ENCODE peak calls at places on chromosomes 4 and X, in four cellular contexts. L, E, O and C are unnamed samples.

GRCh38 chr4:80566203-80566872 is 230.8 kb downstream of the CFAP299 start:
- DNase-seq in E (no peak), L (no peak), O (no peak), C (no peak)

GRCh38 chr4:148441624-148441985 is 609 bp downstream of the NR3C2 start:
- DNase-seq in O (no peak), E (no peak), L (no peak), C (no peak)

GRCh38 chr4:25970241-25970675 is 56.2 kb downstream of the SMIM20 start:
- DNase-seq in E (no peak), L (no peak), O (peak), C (no peak)

GRCh38 chrX:70755850-70756249 is 152.7 kb downstream of the TEX11 start:
- DNase-seq in E (no peak), L (no peak), O (no peak), C (no peak)

GRCh38 chr4:185142563-185142910 is 529 bp upstream of the SLC25A4 start:
- DNase-seq in O (no peak), L (no peak), E (no peak), C (no peak)

GRCh38 chrX:130171446-130172126 is at the start of gene RAB33A:
- DNase-seq in O (no peak), L (no peak), E (no peak), C (no peak)

GRCh38 chr4:8516996-8517550 is 63.1 kb upstream of the GPR78 start:
- DNase-seq in E (no peak), O (no peak), L (no peak), C (no peak)

GRCh38 chr4:13647012-13647411 is 19.5 kb upstream of the BOD1L1 start:
- DNase-seq in E (no peak), L (no peak), O (no peak), C (no peak)

GRCh38 chr4:11746734-11747133 is 318.0 kb upstream of the HS3ST1 start:
- DNase-seq in O (no peak), E (no peak), L (no peak), C (no peak)

GRCh38 chr4:40307627-40308497 is 27.3 kb upstream of the CHRNA9 start:
- DNase-seq in L (no peak), O (no peak), E (no peak), C (no peak)

GRCh38 chrX:41960142-41960541 is 36.8 kb upstream of the CASK start:
- DNase-seq in E (no peak), L (no peak), O (no peak), C (no peak)

GRCh38 chr4:183211533-183211932 is 108.5 kb downstream of the CLDN22 start:
- DNase-seq in O (no peak), E (no peak), L (no peak), C (no peak)
- TF ChIP-seq CTCF in O (no peak), E (no peak), L (no peak), C (no peak)

DNA sequence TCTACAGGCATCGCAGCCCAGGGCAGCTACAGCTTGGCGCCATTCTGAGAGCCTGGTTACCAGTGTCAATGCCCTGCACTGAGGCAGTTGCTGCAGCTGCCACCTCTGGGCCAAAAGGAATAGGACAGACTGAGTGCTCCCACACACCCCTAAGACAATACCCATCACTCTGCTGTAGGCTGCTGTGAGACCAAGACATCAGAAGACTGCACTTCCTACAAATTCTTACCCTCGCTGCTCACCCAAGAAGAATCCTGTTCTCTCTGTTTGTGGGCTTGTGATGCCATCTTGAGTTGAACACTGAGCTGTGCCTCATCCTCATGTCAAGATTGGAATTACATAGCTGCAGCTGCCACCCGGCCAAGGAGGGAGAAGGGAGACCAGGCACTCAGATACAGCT is 1847.0 kb upstream of the PCDH10 start:
- DNase-seq in L (no peak), E (no peak), O (no peak), C (no peak)
- TF ChIP-seq CTCF in L (no peak), E (no peak), O (no peak), C (no peak)

GRCh38 chrX:331772-332495 is 13.3 kb upstream of the GTPBP6 start:
- DNase-seq in L (no peak), O (no peak), E (no peak), C (no peak)
- TF ChIP-seq CTCF in L (no peak), O (no peak), E (no peak), C (no peak)

GRCh38 chrX:55340896-55341433 is 76.2 kb upstream of the PAGE3 start:
- DNase-seq in E (no peak), O (no peak), L (no peak), C (no peak)

DNA sequence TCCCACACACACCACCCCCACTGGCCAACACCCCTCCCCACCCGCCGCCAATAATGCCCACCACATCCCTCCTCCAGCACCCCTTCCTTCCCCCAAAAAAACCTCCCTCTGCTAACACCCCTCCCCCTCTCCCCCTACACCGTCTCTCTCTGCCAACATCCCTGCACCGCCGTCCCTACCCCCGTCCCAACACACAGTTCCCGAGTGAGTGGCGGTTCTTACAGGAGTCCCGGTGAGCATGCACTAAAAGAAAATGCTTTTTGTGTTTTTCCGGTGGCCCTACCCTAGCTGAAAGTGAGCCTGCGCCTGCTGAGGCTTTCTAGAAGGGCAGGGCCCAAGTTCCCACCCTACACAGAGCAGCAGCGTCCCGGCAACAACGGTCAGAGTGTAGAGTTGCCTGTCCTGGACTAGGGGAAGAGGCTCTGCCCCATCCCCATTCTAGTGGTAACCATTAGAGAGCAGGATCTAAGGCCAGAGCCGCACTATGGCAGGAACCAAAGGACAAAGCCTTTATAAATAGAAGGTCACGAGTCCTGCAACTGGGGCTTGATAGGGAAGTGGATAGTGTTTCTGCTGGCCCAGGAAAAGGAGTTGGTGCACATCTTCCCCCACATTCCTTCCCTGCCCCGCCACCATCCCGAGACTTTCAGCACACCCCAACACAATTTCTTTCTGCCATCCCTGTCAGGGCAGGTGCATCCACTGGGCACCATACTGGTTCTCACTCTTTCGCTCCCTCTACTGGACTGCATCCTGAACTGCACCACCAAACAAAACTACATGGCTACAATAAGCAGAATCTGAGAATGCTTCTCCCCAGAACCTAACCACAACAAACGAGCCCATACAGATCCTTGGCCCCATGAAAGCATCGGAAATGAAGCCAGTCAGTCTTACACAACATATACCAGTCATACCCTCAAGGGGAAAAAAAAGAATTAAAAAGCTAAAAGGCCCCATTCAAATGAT is 78.1 kb upstream of the PAGE3 start:
- DNase-seq in O (no peak), L (peak), E (no peak), C (peak)
- TF ChIP-seq CTCF in O (peak), L (peak), E (peak), C (peak)

DNA sequence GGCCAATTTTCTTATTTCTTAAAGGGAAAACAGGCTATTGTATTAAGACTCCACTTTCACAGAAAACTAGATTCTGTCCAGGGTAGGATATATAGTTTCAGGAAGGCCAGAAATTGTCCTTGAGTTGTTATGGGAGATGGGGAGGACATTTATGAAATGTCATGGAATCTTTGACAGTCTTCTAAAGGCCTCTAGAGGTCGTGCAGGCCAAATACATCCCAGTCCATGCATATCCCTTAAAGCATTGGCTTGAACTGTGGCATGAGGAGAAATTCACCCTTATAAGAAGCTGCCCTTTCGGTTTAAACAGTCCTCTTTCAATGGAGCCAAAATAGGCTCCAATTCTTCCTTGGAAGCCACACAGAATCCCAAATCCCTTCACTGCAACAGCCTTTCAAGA is 183.6 kb upstream of the NOCT start:
- DNase-seq in L (no peak), O (no peak), E (no peak), C (no peak)
- TF ChIP-seq CTCF in L (no peak), O (no peak), E (no peak), C (no peak)

DNA sequence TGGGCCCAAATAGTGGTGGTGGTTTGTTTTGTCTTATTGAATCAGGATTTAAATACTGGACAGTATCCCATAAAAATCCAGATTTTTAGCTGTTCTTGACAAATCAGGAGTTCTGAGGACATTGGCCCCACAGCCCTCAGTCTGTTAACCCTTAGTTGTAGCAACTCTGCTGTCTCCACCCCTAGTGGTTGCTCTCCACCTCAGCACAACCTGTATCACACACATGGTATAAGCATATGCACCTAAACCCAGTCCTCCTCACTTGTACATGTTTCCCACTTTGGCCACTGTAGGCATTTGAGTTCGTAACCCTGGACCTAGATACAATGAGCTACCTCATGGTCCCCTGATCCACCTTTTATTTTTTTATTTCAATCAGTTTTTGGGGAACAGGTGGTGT is 75.9 kb downstream of the MRPL1 start:
- DNase-seq in O (no peak), E (no peak), L (no peak), C (no peak)
- TF ChIP-seq CTCF in O (no peak), E (no peak), L (no peak), C (no peak)